ENCODE peak calls at places on chromosomes 4 and X, in nine cellular contexts. One of them, this sample, is unnamed.
A peak's percentile ranks its signal among the peaks of the same experiment; 100 is the strongest.

GRCh38 chr4:80484707-80485106 is 149.2 kb downstream of the CFAP299 start:
- DNase-seq in GM12865: no peak
- DNase-seq in OCI-LY7: no peak
- DNase-seq in fibroblast of lung: no peak
- DNase-seq in prostate gland: no peak
- DNase-seq in fibroblast of pulmonary artery: peak; percentile 4
- DNase-seq in K562: no peak
- DNase-seq in AG10803: peak; percentile 44
- DNase-seq in suprapubic skin: no peak
- DNase-seq in this sample: no peak

GRCh38 chr4:7172946-7173345 is 19.4 kb upstream of the SORCS2 start:
- DNase-seq in GM12865: no peak
- DNase-seq in OCI-LY7: no peak
- DNase-seq in fibroblast of lung: no peak
- DNase-seq in prostate gland: no peak
- DNase-seq in fibroblast of pulmonary artery: no peak
- DNase-seq in K562: no peak
- DNase-seq in AG10803: no peak
- DNase-seq in suprapubic skin: peak; percentile 65
- DNase-seq in this sample: no peak

GRCh38 chrX:41373989-41374606 is 40.1 kb downstream of the DDX3X start:
- DNase-seq in GM12865: no peak
- DNase-seq in OCI-LY7: no peak
- DNase-seq in fibroblast of lung: no peak
- DNase-seq in prostate gland: no peak
- DNase-seq in fibroblast of pulmonary artery: no peak
- DNase-seq in K562: no peak
- DNase-seq in AG10803: no peak
- DNase-seq in suprapubic skin: no peak
- DNase-seq in this sample: no peak

GRCh38 chrX:132876933-132877332 is 81.5 kb downstream of the HS6ST2 start:
- DNase-seq in GM12865: no peak
- DNase-seq in OCI-LY7: no peak
- DNase-seq in fibroblast of lung: no peak
- DNase-seq in prostate gland: no peak
- DNase-seq in fibroblast of pulmonary artery: no peak
- DNase-seq in K562: no peak
- DNase-seq in AG10803: no peak
- DNase-seq in suprapubic skin: no peak
- DNase-seq in this sample: no peak

GRCh38 chr4:54719378-54719777 is 61.6 kb downstream of the KIT start:
- DNase-seq in GM12865: no peak
- DNase-seq in OCI-LY7: no peak
- DNase-seq in fibroblast of lung: no peak
- DNase-seq in prostate gland: no peak
- DNase-seq in fibroblast of pulmonary artery: peak; percentile 5
- DNase-seq in K562: no peak
- DNase-seq in AG10803: no peak
- DNase-seq in suprapubic skin: no peak
- DNase-seq in this sample: no peak

GRCh38 chr4:83728191-83728590 is 192.3 kb downstream of the GPAT3 start:
- DNase-seq in GM12865: no peak
- DNase-seq in OCI-LY7: no peak
- DNase-seq in fibroblast of lung: no peak
- DNase-seq in prostate gland: no peak
- DNase-seq in fibroblast of pulmonary artery: no peak
- DNase-seq in K562: no peak
- DNase-seq in AG10803: no peak
- DNase-seq in suprapubic skin: no peak
- DNase-seq in this sample: no peak

GRCh38 chr4:107866726-107867125 is 42.0 kb downstream of the SGMS2 start:
- DNase-seq in GM12865: no peak
- DNase-seq in OCI-LY7: no peak
- DNase-seq in fibroblast of lung: no peak
- DNase-seq in prostate gland: no peak
- DNase-seq in fibroblast of pulmonary artery: no peak
- DNase-seq in K562: no peak
- DNase-seq in AG10803: no peak
- DNase-seq in suprapubic skin: no peak
- DNase-seq in this sample: peak; percentile 45

GRCh38 chr4:47122592-47123291 is 91.4 kb downstream of the GABRB1 start:
- DNase-seq in GM12865: peak; percentile 78
- DNase-seq in OCI-LY7: peak; percentile 71
- DNase-seq in fibroblast of lung: peak; percentile 85
- DNase-seq in prostate gland: peak; percentile 5
- DNase-seq in fibroblast of pulmonary artery: peak; percentile 85
- DNase-seq in K562: peak; percentile 64
- DNase-seq in AG10803: peak; percentile 54
- DNase-seq in suprapubic skin: no peak
- DNase-seq in this sample: peak; percentile 86

GRCh38 chr4:56870927-56871326 is 36.8 kb upstream of the REST start:
- DNase-seq in GM12865: no peak
- DNase-seq in OCI-LY7: no peak
- DNase-seq in fibroblast of lung: peak; percentile 32
- DNase-seq in prostate gland: no peak
- DNase-seq in fibroblast of pulmonary artery: peak; percentile 14
- DNase-seq in K562: no peak
- DNase-seq in AG10803: peak; percentile 87
- DNase-seq in suprapubic skin: no peak
- DNase-seq in this sample: peak; percentile 68

GRCh38 chr4:40595981-40596380 is 33.7 kb downstream of the RBM47 start:
- DNase-seq in GM12865: no peak
- DNase-seq in OCI-LY7: no peak
- DNase-seq in fibroblast of lung: no peak
- DNase-seq in prostate gland: no peak
- DNase-seq in fibroblast of pulmonary artery: no peak
- DNase-seq in K562: no peak
- DNase-seq in AG10803: no peak
- DNase-seq in suprapubic skin: no peak
- DNase-seq in this sample: no peak

GRCh38 chr4:141132689-141133145 is 552 bp downstream of the RNF150 start:
- DNase-seq in GM12865: no peak
- DNase-seq in OCI-LY7: no peak
- DNase-seq in fibroblast of lung: peak; percentile 35
- DNase-seq in prostate gland: peak; percentile 29
- DNase-seq in fibroblast of pulmonary artery: peak; percentile 20
- DNase-seq in K562: no peak
- DNase-seq in AG10803: peak; percentile 21
- DNase-seq in suprapubic skin: no peak
- DNase-seq in this sample: peak; percentile 8

GRCh38 chr4:150164956-150165355 is 86.7 kb downstream of the DCLK2 start:
- DNase-seq in GM12865: no peak
- DNase-seq in OCI-LY7: no peak
- DNase-seq in fibroblast of lung: no peak
- DNase-seq in prostate gland: no peak
- DNase-seq in fibroblast of pulmonary artery: no peak
- DNase-seq in K562: no peak
- DNase-seq in AG10803: no peak
- DNase-seq in suprapubic skin: no peak
- DNase-seq in this sample: no peak

GRCh38 chrX:133645977-133646750 is 230.9 kb upstream of the GPC4 start:
- DNase-seq in GM12865: no peak
- DNase-seq in OCI-LY7: no peak
- DNase-seq in fibroblast of lung: peak; percentile 88
- DNase-seq in prostate gland: no peak
- DNase-seq in fibroblast of pulmonary artery: peak; percentile 91
- DNase-seq in K562: no peak
- DNase-seq in AG10803: peak; percentile 78
- DNase-seq in suprapubic skin: no peak
- DNase-seq in this sample: peak; percentile 92

GRCh38 chrX:11908371-11908770 is 150.3 kb downstream of the MSL3 start:
- DNase-seq in GM12865: peak; percentile 36
- DNase-seq in OCI-LY7: peak; percentile 17
- DNase-seq in fibroblast of lung: peak; percentile 24
- DNase-seq in prostate gland: no peak
- DNase-seq in fibroblast of pulmonary artery: peak; percentile 47
- DNase-seq in K562: peak; percentile 9
- DNase-seq in AG10803: no peak
- DNase-seq in suprapubic skin: no peak
- DNase-seq in this sample: peak; percentile 26
- TF ChIP-seq CTCF in GM12865: peak; percentile 27
- TF ChIP-seq CTCF in OCI-LY7: peak; percentile 67
- TF ChIP-seq CTCF in fibroblast of lung: peak; percentile 35
- TF ChIP-seq CTCF in prostate gland: peak; percentile 20
- TF ChIP-seq CTCF in fibroblast of pulmonary artery: peak; percentile 57
- TF ChIP-seq CTCF in K562: peak; percentile 35
- TF ChIP-seq CTCF in AG10803: peak; percentile 47
- TF ChIP-seq CTCF in suprapubic skin: no peak
- TF ChIP-seq CTCF in this sample: peak; percentile 48

DNA sequence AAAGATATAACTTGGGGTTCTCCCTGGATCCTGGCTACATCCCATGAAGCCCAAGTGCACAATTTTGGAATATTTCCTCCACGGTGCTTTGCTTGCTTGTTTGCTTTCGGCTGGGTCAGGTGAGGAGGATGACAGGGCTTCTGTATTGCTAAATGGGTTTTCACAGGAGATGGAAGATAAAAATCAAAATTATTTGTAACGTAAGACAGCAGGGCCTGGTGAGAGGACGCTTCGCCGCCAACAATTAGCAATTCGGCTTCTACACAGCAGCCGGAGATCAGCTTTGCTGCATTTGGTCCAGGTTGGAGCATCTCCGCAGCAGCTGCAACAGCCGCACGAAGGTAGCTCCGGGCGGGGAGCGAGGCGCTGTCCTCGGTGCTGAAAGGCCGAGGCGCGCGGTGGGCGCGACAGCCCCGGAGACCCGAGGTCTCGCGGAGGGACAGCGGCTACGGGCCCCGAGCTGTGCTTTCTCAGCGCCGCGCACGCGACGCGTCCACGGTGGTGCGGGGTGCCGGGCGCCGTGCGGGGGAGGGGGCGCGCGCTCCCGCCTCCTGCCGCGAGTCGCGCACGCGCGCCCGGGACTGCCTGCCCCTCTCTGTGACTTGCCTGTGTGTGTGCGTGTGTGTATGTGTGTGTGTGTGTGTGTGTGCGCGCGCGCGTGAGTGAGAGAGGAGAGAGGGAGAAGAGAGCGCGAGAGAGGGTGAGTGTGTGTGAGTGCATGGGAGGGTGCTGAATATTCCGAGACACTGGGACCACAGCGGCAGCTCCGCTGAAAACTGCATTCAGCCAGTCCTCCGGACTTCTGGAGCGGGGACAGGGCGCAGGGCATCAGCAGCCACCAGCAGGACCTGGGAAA is at the start of gene GRIA2:
- DNase-seq in GM12865: no peak
- DNase-seq in OCI-LY7: no peak
- DNase-seq in fibroblast of lung: peak; percentile 52
- DNase-seq in prostate gland: no peak
- DNase-seq in fibroblast of pulmonary artery: peak; percentile 66
- DNase-seq in K562: peak; percentile 4
- DNase-seq in AG10803: peak; percentile 33
- DNase-seq in suprapubic skin: no peak
- DNase-seq in this sample: peak; percentile 50
- H3K4me3 ChIP-seq in GM12865: no peak within 1 kb of the TSS
- H3K4me3 ChIP-seq in OCI-LY7: no peak within 1 kb of the TSS
- H3K4me3 ChIP-seq in fibroblast of lung: peak within 1 kb of the TSS; percentile 19
- H3K4me3 ChIP-seq in prostate gland: no peak within 1 kb of the TSS
- H3K4me3 ChIP-seq in fibroblast of pulmonary artery: peak within 1 kb of the TSS; percentile 13
- H3K4me3 ChIP-seq in K562: no peak within 1 kb of the TSS
- H3K4me3 ChIP-seq in AG10803: peak within 1 kb of the TSS; percentile 28
- H3K4me3 ChIP-seq in suprapubic skin: peak within 1 kb of the TSS; percentile 46
- H3K4me3 ChIP-seq in this sample: peak within 1 kb of the TSS; percentile 35

GRCh38 chr4:102717448-102718092 is 43.2 kb downstream of the MANBA start:
- DNase-seq in GM12865: no peak
- DNase-seq in OCI-LY7: no peak
- DNase-seq in fibroblast of lung: no peak
- DNase-seq in prostate gland: no peak
- DNase-seq in fibroblast of pulmonary artery: no peak
- DNase-seq in K562: no peak
- DNase-seq in AG10803: no peak
- DNase-seq in suprapubic skin: no peak
- DNase-seq in this sample: no peak

GRCh38 chr4:102715057-102715456 is 45.7 kb downstream of the MANBA start:
- DNase-seq in GM12865: peak; percentile 8
- DNase-seq in OCI-LY7: no peak
- DNase-seq in fibroblast of lung: no peak
- DNase-seq in prostate gland: no peak
- DNase-seq in fibroblast of pulmonary artery: no peak
- DNase-seq in K562: no peak
- DNase-seq in AG10803: peak; percentile 8
- DNase-seq in suprapubic skin: no peak
- DNase-seq in this sample: peak; percentile 9

GRCh38 chr4:102710986-102711385 is 49.8 kb downstream of the MANBA start:
- DNase-seq in GM12865: no peak
- DNase-seq in OCI-LY7: no peak
- DNase-seq in fibroblast of lung: no peak
- DNase-seq in prostate gland: no peak
- DNase-seq in fibroblast of pulmonary artery: no peak
- DNase-seq in K562: no peak
- DNase-seq in AG10803: no peak
- DNase-seq in suprapubic skin: no peak
- DNase-seq in this sample: no peak

GRCh38 chr4:102707150-102707549 is 53.6 kb downstream of the MANBA start:
- DNase-seq in GM12865: no peak
- DNase-seq in OCI-LY7: no peak
- DNase-seq in fibroblast of lung: no peak
- DNase-seq in prostate gland: no peak
- DNase-seq in fibroblast of pulmonary artery: no peak
- DNase-seq in K562: no peak
- DNase-seq in AG10803: no peak
- DNase-seq in suprapubic skin: no peak
- DNase-seq in this sample: no peak

DNA sequence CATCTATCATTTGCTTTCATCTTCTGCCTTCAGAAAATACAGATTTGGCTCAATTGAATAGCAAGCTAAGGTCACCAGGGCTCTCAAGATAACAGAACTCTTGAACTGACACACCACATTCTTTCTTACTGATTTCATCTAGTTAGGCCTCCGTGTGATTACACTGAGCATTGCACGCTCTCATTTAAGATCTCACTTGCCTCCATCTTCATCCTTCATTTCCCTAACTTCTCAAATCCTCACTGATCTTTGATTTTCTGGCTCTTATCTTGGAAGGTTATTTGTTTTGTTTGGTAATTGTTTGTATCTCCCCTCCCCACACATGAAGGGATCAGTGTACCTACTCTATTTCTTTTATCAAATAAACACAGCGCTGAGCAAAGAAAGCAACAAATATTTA is 47.7 kb downstream of the MANBA start:
- DNase-seq in GM12865: no peak
- DNase-seq in OCI-LY7: no peak
- DNase-seq in fibroblast of lung: peak; percentile 33
- DNase-seq in prostate gland: no peak
- DNase-seq in fibroblast of pulmonary artery: peak; percentile 35
- DNase-seq in K562: no peak
- DNase-seq in AG10803: peak; percentile 28
- DNase-seq in suprapubic skin: no peak
- DNase-seq in this sample: peak; percentile 65
- TF ChIP-seq CTCF in GM12865: no peak
- TF ChIP-seq CTCF in OCI-LY7: no peak
- TF ChIP-seq CTCF in fibroblast of lung: no peak
- TF ChIP-seq CTCF in prostate gland: no peak
- TF ChIP-seq CTCF in fibroblast of pulmonary artery: no peak
- TF ChIP-seq CTCF in K562: no peak
- TF ChIP-seq CTCF in AG10803: no peak
- TF ChIP-seq CTCF in suprapubic skin: no peak
- TF ChIP-seq CTCF in this sample: no peak

DNA sequence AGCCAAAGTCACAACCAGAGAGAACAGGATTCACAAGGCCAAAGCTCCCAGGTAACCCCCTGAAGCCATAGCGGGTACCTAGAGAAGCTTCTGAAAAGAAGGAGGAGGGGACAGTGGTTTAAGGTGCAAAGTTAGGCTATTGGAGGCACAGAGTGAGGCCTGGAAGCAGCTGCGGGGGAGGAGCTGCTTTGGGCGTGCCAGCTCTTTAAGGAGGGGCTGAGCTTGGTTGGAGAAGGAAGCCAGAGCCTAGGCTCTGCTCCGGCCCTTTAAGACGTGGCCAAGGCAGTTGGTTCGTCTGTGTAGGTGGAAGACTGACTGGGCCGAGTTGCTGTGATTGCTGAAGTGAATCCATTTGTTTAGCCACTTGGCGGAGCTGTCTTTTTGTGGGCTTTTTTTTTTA is 1.5 kb downstream of the KLF8 start:
- DNase-seq in GM12865: peak; percentile 88
- DNase-seq in OCI-LY7: no peak
- DNase-seq in fibroblast of lung: peak; percentile 41
- DNase-seq in prostate gland: peak; percentile 39
- DNase-seq in fibroblast of pulmonary artery: peak; percentile 0
- DNase-seq in K562: peak; percentile 2
- DNase-seq in AG10803: peak; percentile 5
- DNase-seq in suprapubic skin: peak; percentile 79
- DNase-seq in this sample: no peak
- H3K4me3 ChIP-seq in GM12865: peak overlapping the region; percentile 79
- H3K4me3 ChIP-seq in OCI-LY7: no peak overlapping the region
- H3K4me3 ChIP-seq in fibroblast of lung: peak overlapping the region; percentile 47
- H3K4me3 ChIP-seq in prostate gland: peak overlapping the region; percentile 30
- H3K4me3 ChIP-seq in fibroblast of pulmonary artery: no peak overlapping the region
- H3K4me3 ChIP-seq in K562: no peak overlapping the region
- H3K4me3 ChIP-seq in AG10803: no peak overlapping the region
- H3K4me3 ChIP-seq in suprapubic skin: peak overlapping the region; percentile 55
- H3K4me3 ChIP-seq in this sample: no peak overlapping the region

This sample was measured in fibroblast of the aortic adventitia.